ENCODE peak calls at places on chromosome 3, in six cellular contexts. Q is GM23248, X is hepatocyte, F is SK-N-SH, H is HCT116, Y is OCI-LY7. D is an unnamed sample.

GRCh38 chr3:140910860-140911259 is 30.8 kb upstream of the SLC25A36 start:
- DNase-seq in Q (peak; percentile 46), X (peak; percentile 19), F (peak; percentile 22), H (peak; percentile 51), Y (peak; percentile 0), D (peak; percentile 58)

GRCh38 chr3:184564685-184565385 is 3.2 kb downstream of the EPHB3 start:
- DNase-seq in Q (no peak), X (no peak), F (no peak), H (no peak), Y (no peak), D (no peak)

GRCh38 chr3:36923523-36923943 is 21.3 kb downstream of the TRANK1 start:
- DNase-seq in Q (no peak), X (no peak), F (no peak), H (no peak), Y (peak; percentile 60), D (peak; percentile 77)

GRCh38 chr3:178777718-178778411 is 241.6 kb downstream of the KCNMB2 start:
- DNase-seq in Q (peak; percentile 56), X (no peak), F (no peak), H (peak; percentile 27), Y (no peak), D (no peak)

GRCh38 chr3:186824430-186825139 is 17.9 kb upstream of the ADIPOQ start:
- DNase-seq in Q (no peak), X (no peak), F (no peak), H (no peak), Y (no peak), D (no peak)

GRCh38 chr3:143040264-143040879 is 39.0 kb downstream of the U2SURP start:
- DNase-seq in Q (peak; percentile 64), X (peak; percentile 16), F (no peak), H (no peak), Y (peak; percentile 35), D (peak; percentile 63)

GRCh38 chr3:7504886-7505775 is 644.2 kb downstream of the GRM7 start:
- DNase-seq in Q (no peak), X (peak; percentile 70), F (no peak), H (peak; percentile 83), Y (no peak), D (no peak)

GRCh38 chr3:145286937-145287336 is 874.0 kb downstream of the PLOD2 start:
- DNase-seq in Q (no peak), X (no peak), F (no peak), H (no peak), Y (no peak), D (no peak)

GRCh38 chr3:71129611-71130515 is 453.7 kb downstream of the FOXP1 start:
- DNase-seq in Q (no peak), X (no peak), F (no peak), H (no peak), Y (peak; percentile 57), D (peak; percentile 63)

GRCh38 chr3:132432639-132433038 is 15.3 kb downstream of the DNAJC13 start:
- DNase-seq in Q (peak; percentile 77), X (peak; percentile 14), F (peak; percentile 13), H (peak; percentile 34), Y (no peak), D (no peak)

GRCh38 chr3:137554242-137554641 is 209.9 kb upstream of the SOX14 start:
- DNase-seq in Q (no peak), X (no peak), F (no peak), H (no peak), Y (no peak), D (no peak)

DNA sequence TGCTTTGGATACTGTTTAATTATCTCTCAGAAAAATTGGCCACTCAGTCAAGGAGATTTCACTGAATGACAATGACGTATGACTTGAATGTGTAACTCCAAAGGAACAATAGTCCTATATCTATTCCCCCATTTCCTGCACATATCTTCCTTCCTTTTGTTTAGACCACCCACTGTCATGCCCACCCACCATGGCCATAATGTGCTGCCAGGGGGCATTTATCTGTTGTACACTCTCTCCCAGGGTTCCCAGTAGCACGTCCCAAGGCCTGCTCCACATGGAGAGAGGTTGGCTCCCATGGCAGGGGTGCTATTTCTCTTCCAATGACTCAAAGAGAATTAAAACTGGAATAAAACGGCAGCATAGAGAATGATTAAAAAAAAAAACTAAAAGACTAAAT is 36.8 kb upstream of the CTNNB1 start:
- DNase-seq in Q (no peak), X (no peak), F (no peak), H (no peak), Y (no peak), D (no peak)
- H3K9me2 ChIP-seq in Q (no peaks in the 10 kb centered on the region), X (no peaks in the 10 kb centered on the region), F (no peaks in the 10 kb centered on the region), H (no peaks in the 10 kb centered on the region), Y (no peaks in the 10 kb centered on the region), D (no peaks in the 10 kb centered on the region)

DNA sequence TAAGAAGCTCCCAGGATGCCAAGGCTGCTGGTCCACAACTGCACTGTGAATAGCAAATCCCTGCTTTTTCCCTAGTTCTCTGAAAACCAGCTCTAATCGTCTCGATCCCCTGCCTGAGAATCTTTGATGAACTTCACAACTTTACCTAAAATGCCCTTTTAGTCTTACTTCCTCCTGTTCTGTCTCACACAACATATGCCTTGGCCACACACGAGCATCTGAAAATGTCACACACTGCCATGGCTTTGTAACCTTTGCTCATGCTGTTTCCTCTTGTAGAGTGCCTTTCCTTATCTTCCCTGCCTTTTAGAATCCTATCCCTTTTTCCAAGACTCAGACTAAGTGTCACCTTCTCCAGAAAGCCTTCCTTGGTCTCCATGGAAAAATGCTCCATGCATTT is 71.4 kb upstream of the HACD2 start:
- DNase-seq in Q (no peak), X (no peak), F (no peak), H (no peak), Y (no peak), D (no peak)
- H3K4me1 ChIP-seq in Q (peaks cover 57% of the 10 kb centered on the region), X (peaks cover 30% of the 10 kb centered on the region), F (peaks cover 34% of the 10 kb centered on the region), H (no peaks in the 10 kb centered on the region), Y (no peaks in the 10 kb centered on the region), D (no peaks in the 10 kb centered on the region)

DNA sequence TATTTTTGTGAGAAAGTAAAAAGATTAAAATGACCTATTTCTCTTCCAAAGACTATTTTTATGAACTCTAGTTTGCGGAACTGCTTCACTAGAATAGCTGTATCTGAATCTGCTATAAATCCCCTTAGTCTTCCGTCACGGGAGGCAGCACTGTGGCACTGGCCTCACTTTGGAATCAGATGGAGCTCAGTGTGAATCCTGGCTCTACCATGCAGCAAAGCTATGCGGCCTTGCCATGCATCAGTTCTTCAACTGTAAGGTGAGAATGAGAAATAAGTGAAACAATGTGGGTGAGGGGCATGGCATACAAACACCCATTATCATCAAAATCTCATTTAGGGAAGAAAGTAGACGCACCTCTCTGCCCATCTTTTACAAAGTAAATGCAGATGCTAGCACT is 27.5 kb upstream of the CSPG5 start:
- DNase-seq in Q (no peak), X (no peak), F (no peak), H (no peak), Y (no peak), D (no peak)
- H3K36me3 ChIP-seq in Q (peaks cover 25% of the 10 kb centered on the region), X (no peaks in the 10 kb centered on the region), F (peaks cover 56% of the 10 kb centered on the region), H (peaks cover 24% of the 10 kb centered on the region), Y (peaks cover 95% of the 10 kb centered on the region), D (peaks cover 48% of the 10 kb centered on the region)

DNA sequence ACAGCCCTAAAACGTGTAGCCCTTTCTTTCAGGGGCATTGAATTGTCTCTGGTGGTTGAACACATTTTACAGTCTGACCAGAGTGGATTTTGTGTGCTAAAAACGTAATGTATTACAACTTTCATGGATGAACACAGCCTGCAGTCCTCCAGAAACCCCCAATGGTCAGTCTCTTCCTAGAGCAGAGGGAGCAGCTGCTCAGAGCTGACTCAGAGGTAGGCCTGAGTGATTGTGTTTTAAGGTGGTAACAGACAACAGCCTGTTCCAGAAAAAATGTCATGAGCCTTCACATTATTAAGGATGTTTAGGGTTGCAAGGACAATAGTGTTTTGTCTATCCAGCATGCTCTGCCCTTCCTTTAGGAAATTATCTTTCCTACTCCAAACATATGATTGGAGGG is 34.5 kb upstream of the CTNNB1 start:
- DNase-seq in Q (no peak), X (no peak), F (no peak), H (no peak), Y (no peak), D (no peak)
- H3K9me2 ChIP-seq in Q (peaks cover 3% of the 10 kb centered on the region), X (no peaks in the 10 kb centered on the region), F (no peaks in the 10 kb centered on the region), H (no peaks in the 10 kb centered on the region), Y (no peaks in the 10 kb centered on the region), D (no peaks in the 10 kb centered on the region)

GRCh38 chr3:58357402-58357801 is 24.7 kb downstream of the PXK start:
- DNase-seq in Q (no peak), X (no peak), F (no peak), H (no peak), Y (no peak), D (no peak)

GRCh38 chr3:58353722-58354553 is 21.2 kb downstream of the PXK start:
- DNase-seq in Q (peak; percentile 48), X (no peak), F (no peak), H (no peak), Y (peak; percentile 79), D (peak; percentile 74)

GRCh38 chr3:58356054-58356453 is 23.4 kb downstream of the PXK start:
- DNase-seq in Q (peak; percentile 27), X (peak; percentile 34), F (peak; percentile 27), H (no peak), Y (peak; percentile 61), D (peak; percentile 77)

GRCh38 chr3:58352624-58353023 is 19.9 kb downstream of the PXK start:
- DNase-seq in Q (no peak), X (no peak), F (no peak), H (no peak), Y (no peak), D (no peak)

GRCh38 chr3:58355174-58355573 is 22.5 kb downstream of the PXK start:
- DNase-seq in Q (no peak), X (no peak), F (no peak), H (no peak), Y (peak; percentile 89), D (peak; percentile 89)
- H3K4me1 ChIP-seq in Q (peaks cover 15% of the 10 kb centered on the region), X (peaks cover 4% of the 10 kb centered on the region), F (peaks cover 7% of the 10 kb centered on the region), H (peaks cover 11% of the 10 kb centered on the region), Y (peaks cover 85% of the 10 kb centered on the region), D (peaks cover 97% of the 10 kb centered on the region)

GRCh38 chr3:38247366-38248035 is 18.1 kb upstream of the SLC22A13 start:
- DNase-seq in Q (peak; percentile 94), X (peak; percentile 26), F (no peak), H (peak; percentile 13), Y (no peak), D (no peak)
- H3K36me3 ChIP-seq in Q (peaks cover 47% of the 10 kb centered on the region), X (no peaks in the 10 kb centered on the region), F (peaks cover 73% of the 10 kb centered on the region), H (peaks cover 7% of the 10 kb centered on the region), Y (peaks cover 80% of the 10 kb centered on the region), D (peaks cover 54% of the 10 kb centered on the region)

DNA sequence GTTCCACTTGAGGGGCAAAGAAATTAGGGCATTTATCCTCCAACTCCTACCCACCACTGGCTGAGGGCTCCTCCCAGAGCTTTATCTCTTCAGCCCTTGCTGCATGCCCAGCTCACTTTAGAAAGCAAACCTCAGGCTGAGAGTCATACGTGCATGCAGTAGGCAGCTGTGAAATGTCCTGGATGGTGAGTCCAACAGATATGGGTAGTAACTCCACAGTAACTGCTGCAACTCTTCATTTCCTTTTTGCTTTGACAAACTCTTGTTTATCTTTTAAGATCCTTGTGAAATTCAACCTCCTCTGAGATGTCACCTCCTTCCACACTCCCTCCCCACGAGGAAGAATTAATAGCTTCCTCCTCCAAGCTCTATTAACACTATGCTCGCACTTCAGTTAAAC is 35.9 kb upstream of the CTNNB1 start:
- DNase-seq in Q (no peak), X (peak; percentile 37), F (no peak), H (no peak), Y (no peak), D (no peak)
- H3K9me2 ChIP-seq in Q (no peaks in the 10 kb centered on the region), X (no peaks in the 10 kb centered on the region), F (no peaks in the 10 kb centered on the region), H (no peaks in the 10 kb centered on the region), Y (no peaks in the 10 kb centered on the region), D (no peaks in the 10 kb centered on the region)

DNA sequence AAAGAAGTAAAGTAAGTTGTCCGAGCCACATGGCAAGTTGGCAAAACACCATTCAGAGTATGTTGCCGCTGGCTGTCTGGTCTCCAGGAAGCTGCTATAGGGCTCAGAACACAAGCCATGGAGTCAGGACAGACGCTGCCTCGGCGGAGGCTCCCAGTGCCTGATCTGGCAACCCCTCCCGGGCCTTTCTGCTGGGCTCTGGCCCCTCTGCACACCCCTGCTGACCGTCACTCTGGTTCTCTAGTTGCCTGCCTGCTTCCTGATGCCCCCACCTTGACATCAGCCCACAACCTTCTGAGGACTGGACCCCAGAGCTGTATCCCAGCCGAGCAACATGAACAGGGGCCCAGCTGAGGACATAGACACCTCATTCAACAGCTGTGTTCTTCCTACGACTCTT is 39.1 kb downstream of the MGLL start:
- DNase-seq in Q (no peak), X (no peak), F (no peak), H (no peak), Y (no peak), D (no peak)
- H3K4me1 ChIP-seq in Q (peaks cover 38% of the 10 kb centered on the region), X (peaks cover 18% of the 10 kb centered on the region), F (peaks cover 72% of the 10 kb centered on the region), H (no peaks in the 10 kb centered on the region), Y (peaks cover 16% of the 10 kb centered on the region), D (peaks cover 61% of the 10 kb centered on the region)

D was measured in Karpas-422.